ENCODE peak calls at places on chromosomes 5 and 9, in seven cellular contexts. M is fibroblast of villous mesenchyme, C is gastrocnemius medialis, X is kidney, V is fibroblast of mammary gland, I is fibroblast of pulmonary artery, T is HFF-Myc. K is an unnamed sample.
A peak's percentile ranks its signal among the peaks of the same experiment; 100 is the strongest.

GRCh38 chr5:58924306-58924705 is 341.4 kb downstream of the RAB3C start:
- DNase-seq in M (no peak), V (no peak), C (no peak), T (no peak), X (no peak), I (no peak), K (no peak)

GRCh38 chr5:173228639-173229380 is 6.2 kb downstream of the NKX2-5 start:
- DNase-seq in C (no peak), M (no peak), X (no peak), I (no peak), T (no peak), V (no peak), K (no peak)

GRCh38 chr5:96984506-96985192 is 48.8 kb downstream of the LNPEP start:
- DNase-seq in C (no peak), I (peak; percentile 71), M (peak; percentile 69), V (no peak), X (no peak), T (no peak), K (no peak)

GRCh38 chr9:2919347-2919746 is 75.5 kb upstream of the PUM3 start:
- DNase-seq in X (no peak), I (peak; percentile 33), V (peak; percentile 77), M (no peak), T (no peak), C (no peak), K (no peak)

GRCh38 chr9:68595868-68596267 is 55.2 kb upstream of the TMEM252 start:
- DNase-seq in C (no peak), X (no peak), M (no peak), I (no peak), V (no peak), T (no peak), K (no peak)

GRCh38 chr5:143601917-143602333 is 198.4 kb upstream of the NR3C1 start:
- DNase-seq in C (no peak), T (no peak), V (no peak), M (no peak), I (no peak), X (no peak), K (peak; percentile 37)

GRCh38 chr9:36218411-36218901 is 27.7 kb downstream of the CLTA start:
- DNase-seq in C (no peak), T (no peak), I (no peak), M (no peak), V (no peak), X (no peak), K (no peak)

GRCh38 chr5:132436936-132437335 is 53.6 kb downstream of the IRF1 start:
- DNase-seq in X (no peak), V (no peak), I (no peak), M (no peak), T (no peak), C (no peak), K (no peak)

GRCh38 chr9:4861736-4862451 is 69.2 kb downstream of the RCL1 start:
- DNase-seq in I (no peak), M (no peak), X (no peak), V (no peak), T (no peak), C (no peak), K (no peak)

GRCh38 chr5:96381526-96381925 is 51.5 kb downstream of the PCSK1 start:
- DNase-seq in C (no peak), V (no peak), I (no peak), X (no peak), T (no peak), M (no peak), K (no peak)

GRCh38 chr9:84136119-84136868 is 155.7 kb downstream of the RMI1 start:
- DNase-seq in I (peak; percentile 66), C (no peak), V (peak; percentile 67), T (peak; percentile 35), M (peak; percentile 22), X (no peak), K (no peak)

GRCh38 chr5:142816577-142816976 is 46.4 kb downstream of the ARHGAP26 start:
- DNase-seq in T (no peak), C (no peak), V (peak; percentile 72), I (peak; percentile 54), M (no peak), X (no peak), K (no peak)

GRCh38 chr5:56814361-56814962 is 887 bp upstream of the MAP3K1 start:
- DNase-seq in X (peak; percentile 86), M (peak; percentile 43), I (no peak), T (no peak), C (no peak), V (no peak), K (peak; percentile 33)

GRCh38 chr9:69122391-69123141 is 51.5 kb upstream of the TJP2 start:
- DNase-seq in T (no peak), M (peak; percentile 57), V (peak; percentile 55), X (no peak), I (peak; percentile 88), C (no peak), K (no peak)

GRCh38 chr9:124007157-124007460 is 4.5 kb upstream of the LHX2 start:
- DNase-seq in M (no peak), X (no peak), T (no peak), V (no peak), I (no peak), C (no peak), K (no peak)

GRCh38 chr5:7794301-7794700 is 56.6 kb downstream of the CFAP90 start:
- DNase-seq in T (no peak), C (no peak), I (no peak), X (no peak), V (no peak), M (no peak), K (no peak)

GRCh38 chr9:134689320-134690181 is 47.9 kb downstream of the COL5A1 start:
- DNase-seq in I (peak; percentile 67), X (peak; percentile 80), T (no peak), M (peak; percentile 74), C (peak; percentile 36), V (peak; percentile 71), K (peak; percentile 49)

GRCh38 chr9:90942555-90942954 is 140.9 kb downstream of the SYK start:
- DNase-seq in I (no peak), M (no peak), T (no peak), X (peak; percentile 56), V (no peak), C (no peak), K (no peak)

GRCh38 chr9:12923472-12924009 is 148.7 kb downstream of the LURAP1L start:
- DNase-seq in M (peak; percentile 87), C (peak; percentile 10), T (peak; percentile 24), V (peak; percentile 98), I (peak; percentile 96), X (peak; percentile 37), K (no peak)

GRCh38 chr5:133967715-133968056 is 739 bp downstream of the C5orf15 start:
- DNase-seq in T (no peak), M (peak; percentile 76), V (peak; percentile 39), X (no peak), C (no peak), I (peak; percentile 33), K (no peak)

GRCh38 chr9:115207003-115207837 is 89.3 kb upstream of the TNC start:
- DNase-seq in V (peak; percentile 18), C (no peak), X (no peak), I (no peak), T (no peak), M (peak; percentile 48), K (no peak)

GRCh38 chr5:178155065-178155464 is 1.4 kb upstream of the NHP2 start:
- DNase-seq in X (no peak), I (no peak), V (no peak), C (no peak), T (no peak), M (no peak), K (no peak)

GRCh38 chr5:133049726-133050048 is 2.1 kb upstream of the HSPA4 start:
- DNase-seq in V (no peak), M (no peak), C (no peak), I (no peak), X (no peak), T (no peak), K (no peak)

GRCh38 chr5:36206913-36207312 is 34.8 kb downstream of the NADK2 start:
- DNase-seq in M (peak; percentile 18), X (no peak), I (peak; percentile 8), C (no peak), T (no peak), V (peak; percentile 5), K (no peak)

GRCh38 chr9:107043886-107044285 is 180.9 kb downstream of the ZNF462 start:
- DNase-seq in C (no peak), X (no peak), T (no peak), M (no peak), I (no peak), V (no peak), K (no peak)

GRCh38 chr5:14582797-14583137 is 1.2 kb downstream of the OTULINL start:
- DNase-seq in V (no peak), X (no peak), T (no peak), C (no peak), M (no peak), I (no peak), K (no peak)

GRCh38 chr5:14581333-14581890 is at the start of gene OTULINL:
- DNase-seq in T (no peak), V (peak; percentile 53), C (peak; percentile 65), M (peak; percentile 82), I (peak; percentile 65), X (peak; percentile 96), K (peak; percentile 96)

GRCh38 chr5:14584848-14585247 is 3.3 kb downstream of the OTULINL start:
- DNase-seq in I (no peak), C (no peak), T (no peak), X (no peak), M (no peak), V (no peak), K (no peak)

GRCh38 chr5:14580037-14581034 is 1.3 kb upstream of the OTULINL start:
- DNase-seq in I (peak; percentile 56), M (peak; percentile 93), C (no peak), X (no peak), T (peak; percentile 32), V (no peak), K (no peak)

GRCh38 chr5:14581891-14582796 is 552 bp downstream of the OTULINL start:
- DNase-seq in C (peak; percentile 11), V (peak; percentile 13), T (no peak), I (peak; percentile 13), M (no peak), X (peak; percentile 91), K (peak; percentile 92)
- TF ChIP-seq CTCF in C (no peak), V (no peak), T (no peak), I (no peak), M (peak; percentile 22), X (no peak), K (no peak)

GRCh38 chr5:111454198-111454606 is 58.1 kb downstream of the STARD4 start:
- DNase-seq in I (no peak), V (peak; percentile 49), T (peak; percentile 21), C (no peak), X (no peak), M (peak; percentile 52), K (no peak)
- H3K4me3 ChIP-seq in I (no peak overlapping the region), V (no peak overlapping the region), T (no peak overlapping the region), C (no peak overlapping the region), X (no peak overlapping the region), M (no peak overlapping the region), K (no peak overlapping the region)

GRCh38 chr9:16976427-16976826 is 106.0 kb upstream of the BNC2 start:
- DNase-seq in M (no peak), X (no peak), T (no peak), I (no peak), V (no peak), C (no peak), K (no peak)
- TF ChIP-seq CTCF in M (no peak), X (no peak), T (no peak), I (no peak), V (no peak), C (no peak), K (no peak)

DNA sequence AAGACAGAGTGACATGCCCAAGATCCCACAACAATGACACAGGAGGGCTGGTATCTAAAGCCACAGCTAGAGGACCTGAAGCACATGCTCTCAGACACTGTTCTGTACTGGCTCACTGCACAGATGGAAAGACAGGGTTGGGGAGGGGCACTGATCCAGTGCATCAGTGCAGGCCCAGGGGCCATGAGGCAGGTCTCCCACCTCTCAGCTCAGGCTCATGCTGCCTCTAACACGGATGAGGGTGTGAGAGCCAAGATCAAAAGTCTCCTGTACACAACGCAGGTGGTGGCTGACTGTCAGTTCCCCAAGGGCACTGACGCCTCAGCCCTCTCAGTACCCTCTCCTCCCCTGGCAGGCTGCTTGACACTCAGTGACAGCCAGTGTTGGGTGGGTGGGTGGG is 10.9 kb downstream of the RAPGEF1 start:
- DNase-seq in X (no peak), I (no peak), V (no peak), T (no peak), M (no peak), C (no peak), K (no peak)
- H3K4me3 ChIP-seq in X (no peak overlapping the region), I (no peak overlapping the region), V (no peak overlapping the region), T (no peak overlapping the region), M (no peak overlapping the region), C (no peak overlapping the region), K (no peak overlapping the region)